ENCODE peak calls at places on chromosomes 12 and 14, in ten cellular contexts. Z is IMR-90; X is heart right ventricle; H is dorsolateral prefrontal cortex; Y is A549; B is body of pancreas; P is PC-3; N is thoracic aorta; E is left ventricle myocardium inferior; O is CD8-positive, alpha-beta T cell. V is an unnamed sample.

GRCh38 chr14:69139743-69140142 is 13.2 kb downstream of the DCAF5 start:
- DNase-seq in E (no peak), Y (no peak), H (no peak), O (no peak), P (no peak), Z (no peak), X (no peak), B (no peak), N (no peak), V (no peak)

GRCh38 chr12:85441740-85442139 is 161.7 kb downstream of the ALX1 start:
- DNase-seq in E (no peak), X (no peak), P (peak), N (no peak), O (no peak), Y (peak), Z (peak), B (no peak), H (no peak), V (no peak)

GRCh38 chr14:44788612-44789011 is 173.1 kb downstream of the KLHL28 start:
- DNase-seq in Y (no peak), X (no peak), N (no peak), P (peak), B (no peak), E (no peak), O (no peak), H (no peak), Z (peak), V (no peak)

GRCh38 chr12:82694970-82695369 is 8.3 kb downstream of the TMTC2 start:
- DNase-seq in N (no peak), B (no peak), X (no peak), H (no peak), E (no peak), Y (no peak), P (peak), Z (peak), O (no peak), V (no peak)

GRCh38 chr12:32568241-32568640 is 110.9 kb upstream of the DNM1L start:
- DNase-seq in B (no peak), O (no peak), Z (peak), H (no peak), N (no peak), E (no peak), X (no peak), P (peak), Y (peak), V (no peak)

GRCh38 chr14:73784065-73784987 is 67.3 kb upstream of the PTGR2 start:
- DNase-seq in Y (no peak), Z (peak), X (no peak), P (peak), E (no peak), O (no peak), H (no peak), B (peak), N (no peak), V (peak)

GRCh38 chr12:70960484-70960883 is 39.9 kb upstream of the PTPRR start:
- DNase-seq in O (no peak), Z (no peak), Y (no peak), P (no peak), B (no peak), X (no peak), E (no peak), N (no peak), H (no peak), V (no peak)

GRCh38 chr14:98984719-98985041 is 287.3 kb downstream of the BCL11B start:
- DNase-seq in X (no peak), O (peak), B (peak), N (no peak), H (no peak), E (no peak), P (no peak), Z (no peak), Y (no peak), V (no peak)

GRCh38 chr12:104137175-104137901 is 672 bp downstream of the NFYB start:
- DNase-seq in Y (peak), E (peak), Z (peak), X (peak), O (peak), P (peak), H (no peak), B (peak), N (no peak), V (peak)

GRCh38 chr12:88056571-88056970 is 27.4 kb upstream of the C12orf50 start:
- DNase-seq in Y (no peak), P (peak), B (no peak), X (no peak), H (no peak), Z (no peak), O (no peak), N (no peak), E (no peak), V (no peak)

GRCh38 chr12:5017638-5018348 is 25.9 kb upstream of the KCNA5 start:
- DNase-seq in H (no peak), E (no peak), P (no peak), B (no peak), Z (no peak), O (no peak), X (no peak), N (no peak), Y (no peak), V (no peak)

GRCh38 chr14:56341766-56342418 is 223.7 kb downstream of the PELI2 start:
- DNase-seq in H (no peak), Y (no peak), B (no peak), E (no peak), Z (peak), P (no peak), X (no peak), N (no peak), O (no peak), V (no peak)

GRCh38 chr14:68598621-68599447 is 194.0 kb downstream of the ZFP36L1 start:
- DNase-seq in Z (peak), B (peak), O (no peak), X (peak), N (peak), P (peak), H (no peak), E (peak), Y (peak), V (peak)

GRCh38 chr14:32382704-32383103 is 53.6 kb downstream of the AKAP6 start:
- DNase-seq in E (no peak), X (no peak), P (peak), Z (no peak), H (peak), Y (peak), N (no peak), B (peak), O (no peak), V (no peak)

GRCh38 chr12:105386431-105386830 is 55.9 kb downstream of the C12orf75 start:
- DNase-seq in E (no peak), P (no peak), H (no peak), N (no peak), Y (no peak), Z (no peak), B (no peak), X (no peak), O (no peak), V (no peak)

GRCh38 chr12:124792961-124793441 is 70.7 kb downstream of the SCARB1 start:
- DNase-seq in B (no peak), E (no peak), Z (peak), Y (no peak), X (no peak), O (no peak), N (no peak), P (no peak), H (no peak), V (no peak)

GRCh38 chr14:102630405-102630804 is 38.0 kb downstream of the RCOR1 start:
- DNase-seq in H (no peak), N (no peak), X (no peak), Y (no peak), O (no peak), E (no peak), B (no peak), P (no peak), Z (no peak), V (no peak)

GRCh38 chr12:29983917-29984316 is 200.2 kb upstream of the TMTC1 start:
- DNase-seq in Z (no peak), Y (no peak), E (no peak), O (no peak), P (no peak), X (no peak), N (no peak), H (no peak), B (no peak), V (no peak)

GRCh38 chr12:92146497-92146828 is 817 bp upstream of the BTG1 start:
- DNase-seq in P (no peak), O (no peak), B (no peak), H (no peak), N (no peak), E (no peak), X (no peak), Z (peak), Y (no peak), V (no peak)

GRCh38 chr12:42770261-42770660 is 180.7 kb upstream of the PRICKLE1 start:
- DNase-seq in B (peak), Y (no peak), E (no peak), Z (no peak), N (no peak), X (no peak), O (no peak), P (no peak), H (no peak), V (no peak)

GRCh38 chr12:30696943-30697342 is 1.3 kb upstream of the IPO8 start:
- DNase-seq in Z (no peak), E (no peak), X (no peak), B (no peak), Y (no peak), O (no peak), H (no peak), N (no peak), P (no peak), V (peak)

GRCh38 chr14:88960528-88960927 is 136.1 kb downstream of the TTC8 start:
- DNase-seq in X (no peak), P (no peak), O (no peak), N (no peak), B (peak), Y (no peak), Z (no peak), E (no peak), H (no peak), V (no peak)

GRCh38 chr12:47755655-47756562 is 2.8 kb downstream of the RAPGEF3 start:
- DNase-seq in Y (no peak), X (no peak), O (no peak), Z (no peak), N (no peak), B (no peak), P (no peak), H (no peak), E (no peak), V (peak)

GRCh38 chr14:20631821-20632389 is 9.6 kb downstream of the OR6S1 start:
- DNase-seq in Z (peak), X (peak), P (peak), O (no peak), N (no peak), Y (peak), B (peak), H (no peak), E (peak), V (peak)

GRCh38 chr14:41604793-41605534 is 1.7 kb upstream of the LRFN5 start:
- DNase-seq in B (peak), H (peak), X (peak), O (no peak), E (peak), P (no peak), N (no peak), Y (no peak), Z (peak), V (peak)

GRCh38 chr12:9751204-9752144 is 9.2 kb downstream of the CD69 start:
- DNase-seq in H (no peak), E (no peak), Z (peak), X (no peak), B (no peak), N (no peak), P (peak), Y (peak), O (no peak), V (no peak)

GRCh38 chr12:69469854-69470188 is 367 bp upstream of the FRS2 start:
- DNase-seq in E (no peak), N (no peak), P (no peak), Z (no peak), B (no peak), O (no peak), H (no peak), X (no peak), Y (no peak), V (no peak)

GRCh38 chr12:106113042-106113441 is 25.7 kb downstream of the NUAK1 start:
- DNase-seq in B (no peak), Z (peak), N (no peak), Y (no peak), P (peak), E (no peak), X (no peak), H (no peak), O (no peak), V (no peak)

GRCh38 chr12:2550470-2551090 is 244.2 kb upstream of the FKBP4 start:
- DNase-seq in Z (no peak), X (no peak), H (no peak), B (no peak), O (no peak), Y (no peak), E (no peak), N (no peak), P (peak), V (no peak)

DNA sequence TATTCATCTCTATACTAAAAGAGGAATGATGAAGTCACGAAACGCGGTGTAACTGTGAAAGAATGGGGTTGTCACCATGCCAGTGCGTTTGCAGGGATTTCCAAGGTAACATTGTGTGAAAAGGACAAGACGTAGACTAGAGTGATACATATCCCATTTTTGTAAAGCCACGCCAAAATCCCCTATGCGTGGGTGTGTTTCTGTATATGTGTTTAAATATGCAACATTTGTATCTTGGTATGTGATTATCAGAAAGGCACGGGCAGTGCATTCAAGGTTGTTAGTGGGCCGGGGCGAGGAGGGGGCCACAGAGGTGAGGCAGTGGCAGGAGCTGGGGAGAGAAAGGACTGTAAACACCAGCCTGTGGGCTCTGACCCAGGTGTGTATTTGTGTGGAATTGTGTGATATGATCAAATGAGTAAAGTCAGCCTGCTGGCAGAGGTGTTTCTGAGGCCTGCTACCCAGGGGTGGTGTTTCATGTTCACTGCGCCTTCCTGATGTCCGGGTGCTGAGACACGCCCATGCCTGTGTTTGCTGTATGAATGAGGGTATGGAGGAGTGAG is 137.8 kb downstream of the ADGRD1 start:
- DNase-seq in N (no peak), Z (no peak), E (no peak), H (peak), B (no peak), X (no peak), O (no peak), Y (no peak), P (no peak), V (no peak)
- TF ChIP-seq CTCF in N (no peak), Z (no peak), E (no peak), H (no peak), B (no peak), X (no peak), O (no peak), Y (no peak), P (no peak), V (no peak)

GRCh38 chr12:65879878-65880277 is 55.6 kb downstream of the HMGA2 start:
- DNase-seq in B (no peak), X (no peak), H (no peak), N (no peak), O (no peak), E (no peak), Y (no peak), Z (peak), P (peak), V (no peak)
- H3K4me3 ChIP-seq in B (no peak), X (no peak), H (no peak), N (no peak), O (no peak), E (no peak), Y (no peak), Z (no peak), P (no peak), V (no peak)

DNA sequence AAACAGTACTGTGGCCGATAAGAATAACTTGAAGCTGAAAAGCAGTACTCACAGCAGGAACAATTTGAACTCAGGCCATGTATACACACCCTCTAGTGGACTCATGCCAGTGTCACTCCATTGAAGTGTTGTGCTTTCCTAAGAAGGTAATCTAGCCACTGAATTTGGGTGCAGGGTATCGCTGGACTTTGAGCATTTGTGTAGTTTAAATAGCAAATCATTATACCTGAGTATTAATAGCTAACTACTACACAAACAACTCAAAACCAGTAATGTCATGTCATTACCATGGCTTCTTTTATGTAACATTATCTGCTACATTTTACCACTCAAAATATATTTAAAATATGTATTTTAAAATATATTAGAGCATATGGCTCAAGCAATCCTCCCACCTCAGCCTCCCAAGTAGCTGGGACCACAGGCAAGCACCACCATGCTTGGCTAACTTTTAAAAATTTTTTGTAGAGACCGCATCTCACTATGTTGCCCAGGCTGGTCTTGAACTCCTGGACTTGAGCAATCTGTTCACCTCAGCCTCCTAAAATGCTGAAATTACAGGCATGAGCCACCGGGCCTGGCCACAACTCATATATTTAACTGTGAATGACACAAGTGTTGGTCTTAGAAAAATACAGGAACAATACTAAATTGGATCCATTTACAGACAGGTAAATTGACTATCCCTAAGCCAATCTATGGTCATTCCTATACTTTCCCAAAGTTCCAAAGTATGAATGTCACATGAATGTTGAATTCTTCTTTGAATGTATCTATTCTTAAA is 25.6 kb upstream of the ARID4A start:
- DNase-seq in E (no peak), Z (peak), B (peak), X (no peak), Y (peak), O (no peak), P (peak), H (no peak), N (no peak), V (no peak)
- H3K27ac ChIP-seq in E (peak), Z (no peak), B (peak), X (peak), Y (no peak), O (no peak), P (no peak), H (no peak), N (peak), V (no peak)

DNA sequence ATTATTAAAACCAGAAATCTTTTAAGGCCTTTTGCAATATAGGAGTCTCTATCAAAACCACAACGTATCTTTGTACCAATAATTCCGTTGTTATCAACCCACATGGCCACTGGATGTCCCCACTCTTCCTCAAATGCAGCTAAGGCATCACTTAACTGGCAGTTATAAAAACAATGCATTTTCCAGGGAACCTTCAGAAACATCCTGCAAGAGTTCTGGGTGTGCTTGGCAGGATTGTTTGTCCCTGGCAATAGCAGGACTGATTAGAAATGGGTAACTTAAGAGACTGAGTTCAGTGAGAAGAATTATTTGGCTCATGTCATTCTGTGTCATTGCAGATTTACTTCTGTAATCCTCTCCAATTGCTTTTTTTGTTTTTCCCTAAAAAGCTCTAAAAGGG is 112.0 kb downstream of the SLC15A5 start:
- DNase-seq in Z (peak), O (no peak), H (no peak), N (no peak), E (no peak), X (no peak), B (peak), Y (peak), P (peak), V (no peak)
- TF ChIP-seq CTCF in Z (peak), O (no peak), H (peak), N (no peak), E (peak), X (peak), B (peak), Y (peak), P (peak), V (no peak)

DNA sequence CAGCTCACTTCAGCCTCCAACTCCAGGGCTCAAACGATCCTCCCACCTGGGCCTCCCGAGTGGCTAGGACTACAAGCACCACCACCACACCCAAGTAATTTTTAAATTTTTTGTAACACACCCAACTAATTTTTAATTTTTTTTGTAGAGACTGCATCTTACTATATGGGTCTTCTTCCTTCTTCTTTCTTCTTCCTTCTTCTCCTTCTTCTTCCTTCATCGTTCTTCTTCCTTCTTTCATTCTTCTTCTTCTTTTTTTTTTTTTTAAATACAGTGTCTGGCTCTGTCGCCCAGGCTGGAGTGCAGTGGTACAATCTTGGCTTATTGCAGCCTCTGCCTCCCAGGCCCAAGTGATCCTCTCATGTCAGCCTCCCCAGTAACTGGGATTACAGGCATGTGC is 965 bp upstream of the CREBL2 start:
- DNase-seq in O (no peak), E (no peak), Y (no peak), H (no peak), P (no peak), Z (no peak), X (no peak), N (no peak), B (no peak), V (no peak)
- H3K4me3 ChIP-seq in O (peak), E (peak), Y (peak), H (no peak), P (peak), Z (no peak), X (no peak), N (peak), B (no peak), V (no peak)

DNA sequence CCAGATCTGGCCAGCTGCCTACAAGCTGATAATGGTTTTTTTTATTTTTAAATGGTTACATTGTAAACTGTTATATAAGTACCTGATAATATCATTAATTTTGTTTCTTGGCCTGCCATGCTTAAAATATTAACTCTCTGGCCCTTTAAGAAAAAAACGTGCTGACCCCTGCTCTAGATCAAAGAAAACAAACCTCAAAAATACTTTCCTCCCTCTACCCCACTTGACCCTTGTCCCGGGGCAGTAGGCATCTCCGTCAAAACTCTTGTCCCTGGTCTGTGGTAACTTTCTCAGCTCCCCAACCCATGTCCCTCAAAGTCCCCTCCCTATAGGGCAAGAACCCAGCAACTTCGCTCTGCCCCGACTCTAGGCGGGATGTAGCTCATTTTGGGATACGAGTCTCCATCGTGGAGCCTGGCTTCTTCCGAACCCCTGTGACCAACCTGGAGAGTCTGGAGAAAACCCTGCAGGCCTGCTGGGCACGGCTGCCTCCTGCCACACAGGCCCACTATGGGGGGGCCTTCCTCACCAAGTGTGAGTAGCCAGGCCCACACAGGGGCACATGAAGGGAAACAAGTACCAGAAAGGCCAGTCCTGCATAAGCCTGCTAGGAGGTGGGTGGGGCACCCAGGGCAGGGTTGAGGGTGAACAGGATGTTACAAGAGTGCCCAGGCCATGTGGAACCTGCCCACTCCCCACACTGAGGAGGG is 3.5 kb downstream of the RDH5 start:
- DNase-seq in P (no peak), E (no peak), O (no peak), H (no peak), X (no peak), Z (no peak), N (no peak), Y (no peak), B (no peak), V (no peak)
- H3K27ac ChIP-seq in P (no peak), E (peak), O (no peak), H (no peak), X (peak), Z (no peak), N (peak), Y (peak), B (no peak), V (no peak)

V was measured in spleen.